ENCODE peak calls at places on chromosomes 7 and 10, in five cellular contexts. One of them, this sample, is unnamed.

GRCh38 chr10:28906011-28906411 is 228.7 kb downstream of the BAMBI start:
- DNase-seq in kidney: no peak
- DNase-seq in GM06990: no peak
- DNase-seq in heart right ventricle: no peak
- DNase-seq in Calu3: peak
- DNase-seq in this sample: no peak

GRCh38 chr10:34766811-34767516 is 48.1 kb downstream of the PARD3 start:
- DNase-seq in kidney: no peak
- DNase-seq in GM06990: no peak
- DNase-seq in heart right ventricle: no peak
- DNase-seq in Calu3: no peak
- DNase-seq in this sample: no peak

GRCh38 chr7:123022576-123022975 is 27.1 kb upstream of the TAS2R16 start:
- DNase-seq in kidney: no peak
- DNase-seq in GM06990: no peak
- DNase-seq in heart right ventricle: no peak
- DNase-seq in Calu3: no peak
- DNase-seq in this sample: peak

GRCh38 chr10:19815478-19816419 is 483 bp upstream of the PLXDC2 start:
- DNase-seq in kidney: peak
- DNase-seq in GM06990: no peak
- DNase-seq in heart right ventricle: peak
- DNase-seq in Calu3: no peak
- DNase-seq in this sample: peak

GRCh38 chr10:119149723-119150122 is 15.8 kb downstream of the SFXN4 start:
- DNase-seq in kidney: no peak
- DNase-seq in GM06990: no peak
- DNase-seq in heart right ventricle: no peak
- DNase-seq in Calu3: no peak
- DNase-seq in this sample: no peak

GRCh38 chr7:45890902-45891461 is 2.7 kb downstream of the IGFBP1 start:
- DNase-seq in kidney: no peak
- DNase-seq in GM06990: no peak
- DNase-seq in heart right ventricle: no peak
- DNase-seq in Calu3: peak
- DNase-seq in this sample: peak

GRCh38 chr10:86160890-86161585 is 205.6 kb downstream of the GRID1 start:
- DNase-seq in kidney: no peak
- DNase-seq in GM06990: no peak
- DNase-seq in heart right ventricle: no peak
- DNase-seq in Calu3: no peak
- DNase-seq in this sample: no peak

GRCh38 chr7:112546723-112547513 is 66.1 kb downstream of the LSMEM1 start:
- DNase-seq in kidney: no peak
- DNase-seq in GM06990: no peak
- DNase-seq in heart right ventricle: no peak
- DNase-seq in Calu3: no peak
- DNase-seq in this sample: peak

GRCh38 chr10:48333856-48334255 is 27.4 kb downstream of the MAPK8 start:
- DNase-seq in kidney: peak
- DNase-seq in GM06990: no peak
- DNase-seq in heart right ventricle: peak
- DNase-seq in Calu3: no peak
- DNase-seq in this sample: no peak

GRCh38 chr7:109206196-109206595 is 636.5 kb downstream of the DNAJB9 start:
- DNase-seq in kidney: no peak
- DNase-seq in GM06990: no peak
- DNase-seq in heart right ventricle: no peak
- DNase-seq in Calu3: no peak
- DNase-seq in this sample: no peak

GRCh38 chr7:130071701-130072622 is 1.6 kb downstream of the KLHDC10 start:
- DNase-seq in kidney: no peak
- DNase-seq in GM06990: peak
- DNase-seq in heart right ventricle: no peak
- DNase-seq in Calu3: peak
- DNase-seq in this sample: peak

GRCh38 chr7:96355990-96356506 is 34.1 kb upstream of the SLC25A13 start:
- DNase-seq in kidney: no peak
- DNase-seq in GM06990: no peak
- DNase-seq in heart right ventricle: no peak
- DNase-seq in Calu3: no peak
- DNase-seq in this sample: no peak

GRCh38 chr7:111006040-111006439 is 84.9 kb upstream of the LRRN3 start:
- DNase-seq in kidney: no peak
- DNase-seq in GM06990: no peak
- DNase-seq in heart right ventricle: no peak
- DNase-seq in Calu3: no peak
- DNase-seq in this sample: no peak

DNA sequence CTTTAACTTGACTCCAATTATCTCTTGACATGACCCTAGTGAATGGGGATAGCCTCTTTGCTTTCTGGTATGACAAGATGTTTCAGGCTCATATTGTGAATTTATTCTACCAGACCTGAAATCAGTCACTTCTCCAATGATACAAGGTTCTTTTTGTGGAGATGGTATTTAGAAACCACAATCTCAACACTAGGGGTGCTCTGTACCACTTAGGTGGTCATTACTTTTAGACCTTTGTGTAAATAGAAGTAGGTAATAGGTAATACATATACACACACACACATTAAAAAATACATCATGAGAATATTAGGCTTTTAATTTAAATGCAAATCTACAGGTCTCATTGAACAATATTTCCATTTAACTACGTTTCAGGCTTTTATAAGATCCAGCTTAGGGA is 199.0 kb upstream of the RHOBTB1 start:
- DNase-seq in kidney: no peak
- DNase-seq in GM06990: no peak
- DNase-seq in heart right ventricle: no peak
- DNase-seq in Calu3: no peak
- DNase-seq in this sample: no peak
- TF ChIP-seq CTCF in kidney: no peak
- TF ChIP-seq CTCF in GM06990: peak
- TF ChIP-seq CTCF in heart right ventricle: no peak
- TF ChIP-seq CTCF in Calu3: no peak
- TF ChIP-seq CTCF in this sample: no peak

GRCh38 chr10:73647211-73647874 is 6.1 kb upstream of the MYOZ1 start:
- DNase-seq in kidney: peak
- DNase-seq in GM06990: no peak
- DNase-seq in heart right ventricle: peak
- DNase-seq in Calu3: no peak
- DNase-seq in this sample: peak

GRCh38 chr10:73647875-73648228 is 6.6 kb upstream of the MYOZ1 start:
- DNase-seq in kidney: no peak
- DNase-seq in GM06990: no peak
- DNase-seq in heart right ventricle: no peak
- DNase-seq in Calu3: no peak
- DNase-seq in this sample: no peak

GRCh38 chr10:73648975-73649829 is 6.6 kb downstream of the SYNPO2L start:
- DNase-seq in kidney: no peak
- DNase-seq in GM06990: no peak
- DNase-seq in heart right ventricle: no peak
- DNase-seq in Calu3: no peak
- DNase-seq in this sample: no peak

GRCh38 chr10:73646598-73647041 is 5.3 kb upstream of the MYOZ1 start:
- DNase-seq in kidney: no peak
- DNase-seq in GM06990: no peak
- DNase-seq in heart right ventricle: no peak
- DNase-seq in Calu3: no peak
- DNase-seq in this sample: no peak

DNA sequence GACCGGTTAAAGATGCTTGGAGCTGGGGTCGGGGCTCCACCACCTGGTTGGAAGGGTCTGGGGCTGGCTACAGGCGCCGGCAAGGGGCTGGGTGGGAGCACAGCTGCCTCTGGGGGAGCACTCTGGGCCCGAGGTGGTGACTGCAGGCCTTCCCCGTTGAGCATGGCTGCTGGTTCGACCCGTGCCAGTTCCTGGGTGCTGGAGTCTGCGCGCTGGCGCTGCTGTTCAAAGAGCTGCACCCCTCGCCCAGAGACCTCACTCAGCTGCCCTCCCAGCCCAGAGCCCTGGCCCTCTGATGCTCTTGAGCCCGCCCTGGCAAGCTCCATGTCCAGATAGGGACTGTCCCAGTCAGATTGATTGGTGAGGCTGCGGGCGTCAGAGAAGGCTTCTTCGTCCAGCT is 7.0 kb upstream of the MYOZ1 start:
- DNase-seq in kidney: peak
- DNase-seq in GM06990: no peak
- DNase-seq in heart right ventricle: peak
- DNase-seq in Calu3: no peak
- DNase-seq in this sample: no peak
- TF ChIP-seq CTCF in kidney: no peak
- TF ChIP-seq CTCF in GM06990: no peak
- TF ChIP-seq CTCF in heart right ventricle: no peak
- TF ChIP-seq CTCF in Calu3: no peak
- TF ChIP-seq CTCF in this sample: no peak

DNA sequence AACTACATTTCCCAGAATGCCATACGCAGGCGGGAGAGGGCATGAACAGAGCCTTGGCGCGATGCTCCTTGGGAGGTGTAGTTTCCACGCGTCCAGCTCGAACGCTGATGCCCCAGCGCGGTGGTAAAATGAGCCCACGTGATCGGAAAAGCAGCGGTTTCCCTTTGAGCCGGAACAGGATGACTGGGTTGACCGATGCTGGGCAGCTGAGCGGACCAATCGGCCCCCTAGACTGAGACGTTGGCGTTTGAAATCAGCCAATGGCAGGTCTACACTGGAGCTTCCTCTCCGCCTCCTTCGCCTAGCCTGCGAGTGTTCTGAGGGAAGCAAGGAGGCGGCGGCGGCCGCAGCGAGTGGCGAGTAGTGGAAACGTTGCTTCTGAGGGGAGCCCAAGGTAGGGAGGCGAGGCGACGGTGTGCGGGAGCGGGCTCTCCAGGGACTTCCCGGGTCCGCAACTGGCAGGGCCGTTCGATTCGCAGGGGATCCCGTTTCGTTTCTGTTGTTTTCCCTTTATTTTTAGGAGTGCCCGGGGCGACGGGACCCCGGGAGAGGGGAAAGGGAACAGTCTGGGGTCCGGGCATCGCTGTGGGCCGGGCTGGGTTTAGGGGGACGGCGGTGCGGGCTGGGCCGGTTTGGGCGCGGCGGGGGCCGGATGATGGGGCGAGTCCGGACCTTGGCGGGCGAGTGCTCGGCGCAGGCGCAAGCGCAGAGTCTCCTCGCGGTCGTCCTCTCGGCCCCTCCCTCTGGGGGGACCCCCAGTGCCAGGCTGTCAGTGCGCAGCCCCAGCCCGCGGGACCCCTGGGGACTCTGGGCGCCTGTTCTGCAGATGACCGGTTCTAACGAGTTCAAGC is at the start of gene BUB3:
- DNase-seq in kidney: peak
- DNase-seq in GM06990: peak
- DNase-seq in heart right ventricle: peak
- DNase-seq in Calu3: peak
- DNase-seq in this sample: peak
- TF ChIP-seq CTCF in kidney: no peak
- TF ChIP-seq CTCF in GM06990: no peak
- TF ChIP-seq CTCF in heart right ventricle: peak
- TF ChIP-seq CTCF in Calu3: no peak
- TF ChIP-seq CTCF in this sample: peak

DNA sequence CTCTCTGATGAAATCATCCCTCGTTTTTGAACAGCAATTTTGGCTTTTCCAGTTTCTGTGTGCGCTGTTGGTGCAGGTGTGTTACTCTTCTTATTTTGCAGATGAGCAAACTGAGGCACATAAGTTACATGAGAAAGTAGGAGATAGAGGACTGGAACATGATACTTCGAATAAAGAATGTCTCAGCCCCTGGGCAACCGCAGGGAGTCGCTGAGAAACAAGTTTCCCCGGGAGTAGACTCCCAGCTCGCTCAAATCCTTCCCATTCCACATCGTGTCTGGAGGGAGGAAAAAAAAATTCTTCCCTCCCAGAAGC is 18.0 kb downstream of the MXI1 start:
- DNase-seq in kidney: no peak
- DNase-seq in GM06990: no peak
- DNase-seq in heart right ventricle: no peak
- DNase-seq in Calu3: no peak
- DNase-seq in this sample: no peak
- TF ChIP-seq CTCF in kidney: peak
- TF ChIP-seq CTCF in GM06990: no peak
- TF ChIP-seq CTCF in heart right ventricle: no peak
- TF ChIP-seq CTCF in Calu3: no peak
- TF ChIP-seq CTCF in this sample: no peak

GRCh38 chr10:132572545-132572937 is 35.0 kb downstream of the INPP5A start:
- DNase-seq in kidney: no peak
- DNase-seq in GM06990: no peak
- DNase-seq in heart right ventricle: no peak
- DNase-seq in Calu3: no peak
- DNase-seq in this sample: peak

GRCh38 chr10:132574288-132574687 is 36.7 kb downstream of the INPP5A start:
- DNase-seq in kidney: no peak
- DNase-seq in GM06990: no peak
- DNase-seq in heart right ventricle: no peak
- DNase-seq in Calu3: no peak
- DNase-seq in this sample: no peak

GRCh38 chr10:132570265-132570664 is 32.7 kb downstream of the INPP5A start:
- DNase-seq in kidney: no peak
- DNase-seq in GM06990: no peak
- DNase-seq in heart right ventricle: no peak
- DNase-seq in Calu3: no peak
- DNase-seq in this sample: no peak

GRCh38 chr10:132570771-132571564 is 33.4 kb downstream of the INPP5A start:
- DNase-seq in kidney: no peak
- DNase-seq in GM06990: peak
- DNase-seq in heart right ventricle: no peak
- DNase-seq in Calu3: no peak
- DNase-seq in this sample: no peak

DNA sequence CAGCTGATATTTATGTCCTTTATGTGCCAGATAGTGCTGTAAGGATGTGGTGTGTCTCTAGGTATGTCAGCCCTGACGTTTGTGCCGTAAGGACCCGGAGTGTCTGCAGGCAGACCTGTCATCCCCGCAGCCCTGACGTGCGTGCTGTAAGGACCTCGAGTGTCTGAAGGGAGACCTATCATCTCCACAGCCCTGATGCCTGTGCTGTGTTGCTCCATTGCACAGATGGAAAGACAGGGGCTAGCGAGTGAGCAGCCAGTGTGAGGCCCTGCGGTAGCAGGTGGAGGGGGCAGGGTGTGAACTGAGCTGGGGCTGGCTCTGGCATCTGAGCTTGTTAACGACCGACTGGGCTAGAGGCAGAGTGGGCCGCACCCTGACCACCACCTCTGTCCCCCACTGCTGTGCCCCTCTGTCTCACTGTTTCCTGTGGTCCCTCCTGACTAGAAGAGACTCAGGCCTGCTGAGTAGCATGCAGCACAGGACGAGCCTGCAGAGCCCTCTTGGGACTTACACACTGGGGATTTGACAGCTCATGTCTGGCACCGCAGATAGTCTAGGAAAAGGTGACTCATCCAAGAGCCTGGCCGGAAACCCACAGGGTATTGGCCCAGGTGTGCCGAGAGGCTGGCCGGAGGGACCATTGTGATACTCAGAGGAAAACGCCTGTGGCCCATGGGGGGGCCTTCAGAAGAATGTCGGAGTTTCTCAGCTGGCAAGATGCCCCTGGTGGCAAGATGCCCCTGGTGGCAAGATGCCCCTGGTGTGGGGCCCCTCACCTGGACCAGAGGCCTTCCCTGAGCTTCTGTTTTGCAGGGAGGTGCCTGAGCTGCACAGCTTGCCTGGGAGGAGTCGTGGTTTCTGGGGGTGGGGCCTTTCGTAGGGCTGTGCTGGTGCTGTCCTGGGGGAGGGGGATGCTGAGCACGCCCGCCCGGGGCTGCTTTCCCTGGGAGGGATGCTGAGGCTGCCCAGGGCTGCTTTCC is 34.3 kb downstream of the INPP5A start:
- DNase-seq in kidney: no peak
- DNase-seq in GM06990: peak
- DNase-seq in heart right ventricle: no peak
- DNase-seq in Calu3: peak
- DNase-seq in this sample: peak
- TF ChIP-seq CTCF in kidney: no peak
- TF ChIP-seq CTCF in GM06990: peak
- TF ChIP-seq CTCF in heart right ventricle: no peak
- TF ChIP-seq CTCF in Calu3: no peak
- TF ChIP-seq CTCF in this sample: no peak

This sample was measured in fibroblast of pulmonary artery.